ENCODE peak calls at places on chromosomes 11 and 22, in four cellular contexts. C is fibroblast of lung, Q is OCI-LY7, K is hepatocyte. S is an unnamed sample. For H3K79me2, the result is how much of the 10 kb centered on the place peaks cover.

GRCh38 chr11:14320020-14320419 is 39.0 kb downstream of the RRAS2 start:
- DNase-seq in K (no peak), C (peak), Q (no peak), S (no peak)

GRCh38 chr22:21816472-21816786 is 51.0 kb downstream of the MAPK1 start:
- DNase-seq in C (no peak), K (no peak), Q (no peak), S (no peak)

GRCh38 chr11:1237128-1237580 is 14.3 kb downstream of the MUC5B start:
- DNase-seq in Q (no peak), K (no peak), C (no peak), S (no peak)

GRCh38 chr11:24324211-24324610 is 172.6 kb upstream of the LUZP2 start:
- DNase-seq in K (no peak), C (peak), Q (no peak), S (no peak)

GRCh38 chr11:77322506-77322905 is 21.0 kb upstream of the GDPD4 start:
- DNase-seq in C (peak), K (no peak), Q (no peak), S (no peak)

GRCh38 chr11:65041206-65042035 is at the start of gene SAC3D1:
- DNase-seq in Q (peak), K (peak), C (no peak), S (peak)

GRCh38 chr11:6505577-6506240 is 8.6 kb downstream of the DNHD1 start:
- DNase-seq in K (peak), C (peak), Q (peak), S (peak)

GRCh38 chr11:129840236-129840635 is 24.6 kb downstream of the TMEM45B start:
- DNase-seq in C (no peak), Q (no peak), K (no peak), S (peak)

GRCh38 chr11:112195906-112196305 is 20.6 kb downstream of the BCO2 start:
- DNase-seq in Q (no peak), K (no peak), C (no peak), S (no peak)

GRCh38 chr11:44780940-44781631 is 54.3 kb downstream of the TSPAN18 start:
- DNase-seq in C (peak), K (peak), Q (no peak), S (no peak)

GRCh38 chr11:67285541-67286498 is 3.3 kb upstream of the ANKRD13D start:
- DNase-seq in K (no peak), C (no peak), Q (no peak), S (no peak)

GRCh38 chr11:65911682-65912568 is 6.9 kb downstream of the C11orf68 start:
- DNase-seq in Q (no peak), C (peak), K (peak), S (peak)

GRCh38 chr11:3042496-3043314 is 14.5 kb downstream of the CARS1 start:
- DNase-seq in K (no peak), C (no peak), Q (no peak), S (no peak)

GRCh38 chr22:47206819-47207218 is 444.4 kb downstream of the TBC1D22A start:
- DNase-seq in Q (no peak), C (no peak), K (no peak), S (no peak)

GRCh38 chr11:394034-394857 is at the start of gene PKP3:
- DNase-seq in K (peak), Q (no peak), C (peak), S (no peak)

GRCh38 chr11:79514269-79514668 is 73.4 kb upstream of the TENM4 start:
- DNase-seq in K (no peak), C (no peak), Q (no peak), S (no peak)

GRCh38 chr11:68950268-68950667 is 30.5 kb downstream of the MRGPRD start:
- DNase-seq in K (no peak), C (peak), Q (peak), S (peak)

GRCh38 chr11:131378931-131379330 is 8.5 kb downstream of the NTM start:
- DNase-seq in C (no peak), Q (peak), K (no peak), S (peak)

GRCh38 chr11:20368441-20368840 is 4.9 kb downstream of the HTATIP2 start:
- DNase-seq in C (no peak), Q (no peak), K (no peak), S (no peak)

GRCh38 chr11:16605440-16605970 is 132.9 kb upstream of the C11orf58 start:
- DNase-seq in K (peak), C (peak), Q (no peak), S (no peak)

GRCh38 chr11:114972105-114972504 is 293.8 kb downstream of the NXPE2 start:
- DNase-seq in K (no peak), C (no peak), Q (no peak), S (no peak)

GRCh38 chr11:1279674-1280055 is 29.8 kb downstream of the TOLLIP start:
- DNase-seq in K (no peak), Q (no peak), C (no peak), S (no peak)

GRCh38 chr11:3609416-3610265 is 32.2 kb downstream of the ART5 start:
- DNase-seq in C (peak), K (peak), Q (peak), S (peak)

GRCh38 chr11:102485095-102485722 is 32.6 kb upstream of the TMEM123 start:
- DNase-seq in K (no peak), C (peak), Q (no peak), S (no peak)

DNA sequence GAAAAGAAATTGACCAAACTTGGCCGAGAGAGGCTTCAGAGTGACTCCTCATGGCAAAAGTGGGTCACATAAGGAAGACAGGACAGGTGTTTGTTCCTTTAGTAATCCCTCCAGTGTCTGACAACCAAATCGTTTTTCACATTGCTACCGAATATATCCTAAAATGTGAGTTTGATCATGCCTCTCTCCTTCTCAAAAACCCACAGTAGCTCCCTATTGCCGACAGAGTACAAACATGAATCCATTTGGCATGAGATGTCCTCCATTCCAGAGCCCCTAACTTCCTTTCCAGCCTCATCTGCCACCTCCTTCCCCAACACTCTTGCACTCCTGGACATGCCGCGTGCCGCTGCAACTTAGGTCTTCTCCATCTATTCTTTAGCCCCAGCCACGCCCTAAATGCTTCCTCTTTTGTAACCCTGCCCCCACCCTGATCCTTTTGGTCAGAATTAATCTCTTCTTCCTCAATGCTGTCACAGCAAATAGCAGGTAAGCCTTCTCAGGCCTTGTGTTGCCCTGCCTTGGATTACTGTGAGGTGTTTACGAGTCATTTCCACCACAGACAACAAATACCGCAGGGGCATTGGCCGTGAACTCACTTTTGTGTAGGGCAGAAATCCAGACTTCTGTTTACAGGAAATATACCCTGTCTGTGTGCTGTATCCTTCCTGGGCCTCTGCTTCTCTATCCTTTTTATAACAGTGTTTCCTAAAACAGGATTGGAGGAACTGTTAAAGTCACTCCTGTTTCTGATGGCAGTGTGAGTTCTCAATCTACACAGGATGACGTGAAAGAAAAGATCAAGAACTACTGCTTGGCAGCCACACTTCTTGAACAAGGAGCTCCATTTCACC is 66.0 kb upstream of the FTH1 start:
- DNase-seq in K (no peak), Q (no peak), C (no peak), S (no peak)
- H3K27ac ChIP-seq in K (no peak), Q (no peak), C (no peak), S (no peak)

GRCh38 chr22:48575567-48576332 is 1251.9 kb downstream of the BRD1 start:
- DNase-seq in C (no peak), Q (no peak), K (peak), S (no peak)
- H3K4me3 ChIP-seq in C (no peak), Q (no peak), K (peak), S (no peak)

GRCh38 chr11:18523079-18523478 is 3.7 kb downstream of the TSG101 start:
- DNase-seq in K (no peak), Q (no peak), C (no peak), S (no peak)
- H3K79me2 ChIP-seq in K (half or more), Q (half or more), C (half or more), S (half or more)

DNA sequence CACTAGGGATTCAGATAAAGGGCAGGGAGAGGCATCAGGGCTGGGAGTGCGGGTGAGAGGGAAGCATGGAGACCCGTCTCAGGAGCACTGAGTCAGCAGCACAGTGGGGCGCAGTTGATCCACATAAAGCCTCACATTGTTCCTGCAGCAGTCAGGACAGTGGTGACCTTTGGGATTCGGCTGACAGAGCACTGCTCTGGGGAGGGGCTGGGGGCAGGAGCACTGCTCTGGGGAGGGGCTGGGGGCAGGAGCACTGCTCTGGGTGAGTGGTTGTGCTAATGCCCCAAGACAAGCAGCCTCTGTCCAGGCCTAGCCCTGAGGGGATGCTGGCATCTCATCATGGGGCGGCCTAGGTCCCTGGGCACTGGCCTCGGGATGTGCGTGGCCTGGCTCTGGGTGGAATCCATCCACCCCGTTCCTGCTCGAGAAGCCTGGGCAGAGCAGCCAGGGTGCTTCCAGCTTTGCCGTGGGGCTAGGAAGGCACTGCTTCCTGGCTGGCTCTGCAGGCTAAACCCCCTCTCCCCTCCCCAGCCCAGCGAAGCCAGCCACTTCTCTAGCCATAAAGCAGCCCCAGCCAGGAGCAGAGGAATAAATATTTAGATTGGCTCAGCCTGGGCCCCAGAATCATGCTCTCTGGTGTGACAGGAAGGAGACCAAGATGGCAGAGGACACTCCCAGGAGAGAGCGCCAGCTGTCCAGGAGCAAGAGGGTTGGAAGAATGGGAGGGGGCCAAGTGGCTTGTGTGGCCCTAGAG is 7.3 kb downstream of the OAF start:
- DNase-seq in K (no peak), C (no peak), Q (no peak), S (no peak)
- H3K27ac ChIP-seq in K (peak), C (peak), Q (no peak), S (no peak)

DNA sequence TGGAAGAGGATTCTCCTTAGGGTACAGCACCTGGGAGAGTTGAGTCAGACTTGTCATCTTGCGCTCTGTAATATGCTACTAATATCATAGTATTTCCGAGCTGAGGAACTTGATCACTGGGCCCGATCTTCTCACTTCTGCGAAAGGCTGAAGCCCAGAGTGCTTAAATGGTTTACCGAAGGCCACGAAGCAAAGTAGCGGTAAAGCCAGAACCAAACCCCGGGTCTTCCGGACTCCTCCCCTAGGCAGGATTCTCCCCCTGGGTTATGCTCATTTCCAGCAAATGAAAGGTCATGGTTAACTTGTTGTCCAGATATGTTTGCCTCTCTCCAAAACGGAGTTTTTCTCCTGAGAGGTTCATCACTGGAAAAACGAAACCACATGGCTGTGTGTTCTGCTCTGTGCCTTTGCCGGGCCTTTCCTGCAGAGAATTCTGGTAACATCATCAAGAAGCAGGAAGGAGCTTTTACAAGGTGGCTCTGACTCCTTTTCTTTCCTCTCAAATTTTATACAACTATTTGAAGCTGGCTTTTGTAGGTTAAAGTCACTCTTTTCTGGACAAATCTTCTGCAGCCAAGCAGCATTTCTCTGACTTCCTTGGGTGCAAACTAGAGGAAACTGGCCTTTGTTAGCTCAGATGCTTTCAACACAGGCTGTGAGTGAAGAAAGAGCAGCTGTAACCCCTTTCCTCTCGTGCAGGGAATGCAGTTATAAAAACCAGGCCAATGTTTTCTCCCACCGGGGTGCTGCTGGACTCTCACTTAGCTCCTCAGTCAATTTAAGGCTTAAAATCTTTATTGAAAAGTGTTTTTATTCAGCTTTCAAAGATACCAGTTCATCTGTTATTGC is 35.5 kb downstream of the UBASH3B start:
- DNase-seq in C (peak), Q (peak), K (no peak), S (no peak)
- H3K4me3 ChIP-seq in C (peak), Q (peak), K (no peak), S (no peak)